ENCODE peak calls at places on chromosomes 4 and X, in nine cellular contexts. X is fibroblast of lung; M is upper lobe of right lung; C is heart right ventricle; E is heart left ventricle; J is CD8-positive, alpha-beta T cell; L is body of pancreas; R is tibial artery; G is HCT116. U is an unnamed sample.

GRCh38 chrX:19543951-19544359 is 28.6 kb upstream of the MAP3K15 start:
- DNase-seq in X (no peak), M (no peak), C (peak; percentile 11), E (no peak), J (no peak), L (no peak), R (no peak), G (no peak), U (no peak)

GRCh38 chrX:120036704-120037103 is 40.8 kb downstream of the RHOXF2B start:
- DNase-seq in X (no peak), M (no peak), C (no peak), E (no peak), J (no peak), L (no peak), R (no peak), G (no peak), U (no peak)

GRCh38 chrX:11437642-11438379 is 144.6 kb downstream of the AMELX start:
- DNase-seq in X (peak; percentile 75), M (peak; percentile 62), C (peak; percentile 29), E (no peak), J (no peak), L (peak; percentile 46), R (peak; percentile 74), G (no peak), U (no peak)

GRCh38 chrX:54358424-54359211 is 772 bp upstream of the WNK3 start:
- DNase-seq in X (peak; percentile 73), M (peak; percentile 75), C (peak; percentile 33), E (peak; percentile 71), J (peak; percentile 2), L (peak; percentile 52), R (peak; percentile 71), G (no peak), U (peak; percentile 18)

GRCh38 chrX:152632445-152633097 is 5.1 kb upstream of the GABRQ start:
- DNase-seq in X (peak; percentile 15), M (no peak), C (peak; percentile 13), E (no peak), J (no peak), L (peak; percentile 78), R (no peak), G (peak; percentile 16), U (no peak)

GRCh38 chrX:40877869-40878268 is 142.5 kb upstream of the MED14 start:
- DNase-seq in X (peak; percentile 15), M (no peak), C (no peak), E (no peak), J (no peak), L (no peak), R (no peak), G (peak; percentile 3), U (no peak)

GRCh38 chrX:40273356-40274050 is 175.7 kb upstream of the BCOR start:
- DNase-seq in X (peak; percentile 50), M (peak; percentile 60), C (peak; percentile 35), E (peak; percentile 64), J (no peak), L (no peak), R (no peak), G (no peak), U (no peak)

GRCh38 chr4:15809058-15809457 is 30.9 kb downstream of the CD38 start:
- DNase-seq in X (no peak), M (no peak), C (no peak), E (no peak), J (no peak), L (no peak), R (no peak), G (no peak), U (no peak)

GRCh38 chr4:105808459-105809041 is 86.7 kb upstream of the NPNT start:
- DNase-seq in X (peak; percentile 72), M (no peak), C (no peak), E (no peak), J (no peak), L (no peak), R (peak; percentile 63), G (peak; percentile 7), U (no peak)

GRCh38 chr4:124111411-124111810 is 601.1 kb downstream of the ANKRD50 start:
- DNase-seq in X (no peak), M (no peak), C (no peak), E (no peak), J (no peak), L (no peak), R (no peak), G (no peak), U (no peak)

GRCh38 chr4:88005086-88005485 is 2.3 kb upstream of the PKD2 start:
- DNase-seq in X (peak; percentile 38), M (no peak), C (peak; percentile 13), E (no peak), J (no peak), L (no peak), R (peak; percentile 74), G (no peak), U (no peak)

DNA sequence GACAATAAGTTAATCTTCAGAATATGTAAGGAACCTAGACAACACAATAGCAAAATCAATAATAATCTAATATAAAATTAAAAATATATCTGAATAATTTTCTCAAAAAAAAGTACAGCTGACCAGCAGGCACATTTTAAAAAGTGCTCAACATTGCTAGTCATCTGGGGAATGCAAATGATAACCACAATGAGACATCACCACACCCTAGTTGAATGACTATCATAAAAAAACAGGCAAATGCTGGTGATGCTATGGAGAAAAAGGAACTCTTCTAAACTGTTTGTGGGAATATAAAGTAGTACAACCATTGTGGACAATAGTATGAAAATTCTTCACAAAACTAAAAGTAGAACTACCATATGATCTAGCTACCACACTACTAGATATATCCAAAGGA is 956.9 kb upstream of the NDST4 start:
- DNase-seq in X (peak; percentile 20), M (no peak), C (no peak), E (no peak), J (no peak), L (no peak), R (no peak), G (no peak), U (no peak)
- TF ChIP-seq CTCF in X (no peak), M (no peak), C (no peak), E (no peak), J (no peak), L (no peak), R (no peak), G (no peak), U (no peak)

GRCh38 chr4:139559095-139559490 is 3.1 kb upstream of the SETD7 start:
- DNase-seq in X (no peak), M (no peak), C (no peak), E (no peak), J (no peak), L (peak; percentile 58), R (no peak), G (no peak), U (no peak)
- H3K27me3 ChIP-seq in X (peaks cover 22% of the 10 kb centered on the region), M (no peaks in the 10 kb centered on the region), C (no peaks in the 10 kb centered on the region), E (no peaks in the 10 kb centered on the region), J (no peaks in the 10 kb centered on the region), L (no peaks in the 10 kb centered on the region), R (no peaks in the 10 kb centered on the region), G (no peaks in the 10 kb centered on the region), U (no peaks in the 10 kb centered on the region)

GRCh38 chr4:8308144-8308543 is 38.6 kb downstream of the HTRA3 start:
- DNase-seq in X (no peak), M (peak; percentile 40), C (no peak), E (no peak), J (no peak), L (no peak), R (peak; percentile 39), G (no peak), U (no peak)

GRCh38 chr4:8307714-8308113 is 38.2 kb downstream of the HTRA3 start:
- DNase-seq in X (no peak), M (peak; percentile 50), C (no peak), E (no peak), J (no peak), L (no peak), R (peak; percentile 57), G (no peak), U (no peak)

GRCh38 chr4:8307126-8307525 is 37.6 kb downstream of the HTRA3 start:
- DNase-seq in X (no peak), M (peak; percentile 40), C (no peak), E (no peak), J (no peak), L (no peak), R (peak; percentile 60), G (no peak), U (peak; percentile 7)

GRCh38 chr4:8310306-8310705 is 40.8 kb downstream of the HTRA3 start:
- DNase-seq in X (no peak), M (peak; percentile 40), C (no peak), E (no peak), J (no peak), L (no peak), R (peak; percentile 33), G (no peak), U (no peak)

GRCh38 chr4:8308856-8309771 is 39.6 kb downstream of the HTRA3 start:
- DNase-seq in X (no peak), M (peak; percentile 67), C (peak; percentile 33), E (peak; percentile 81), J (no peak), L (peak; percentile 18), R (peak; percentile 86), G (no peak), U (no peak)
- TF ChIP-seq CTCF in X (peak; percentile 36), M (peak; percentile 19), C (no peak), E (peak; percentile 25), J (no peak), L (no peak), R (no peak), G (no peak), U (no peak)

GRCh38 chr4:41750158-41750623 is 1.7 kb upstream of the PHOX2B start:
- DNase-seq in X (no peak), M (no peak), C (no peak), E (no peak), J (no peak), L (no peak), R (no peak), G (no peak), U (no peak)

GRCh38 chr4:41752081-41752836 is 3.7 kb upstream of the PHOX2B start:
- DNase-seq in X (no peak), M (no peak), C (no peak), E (no peak), J (no peak), L (no peak), R (no peak), G (no peak), U (no peak)

GRCh38 chr4:41750624-41751324 is 2.2 kb upstream of the PHOX2B start:
- DNase-seq in X (no peak), M (no peak), C (no peak), E (no peak), J (no peak), L (no peak), R (no peak), G (no peak), U (no peak)

GRCh38 chr4:41749650-41750049 is 1.1 kb upstream of the PHOX2B start:
- DNase-seq in X (no peak), M (no peak), C (no peak), E (no peak), J (no peak), L (no peak), R (no peak), G (no peak), U (no peak)

DNA sequence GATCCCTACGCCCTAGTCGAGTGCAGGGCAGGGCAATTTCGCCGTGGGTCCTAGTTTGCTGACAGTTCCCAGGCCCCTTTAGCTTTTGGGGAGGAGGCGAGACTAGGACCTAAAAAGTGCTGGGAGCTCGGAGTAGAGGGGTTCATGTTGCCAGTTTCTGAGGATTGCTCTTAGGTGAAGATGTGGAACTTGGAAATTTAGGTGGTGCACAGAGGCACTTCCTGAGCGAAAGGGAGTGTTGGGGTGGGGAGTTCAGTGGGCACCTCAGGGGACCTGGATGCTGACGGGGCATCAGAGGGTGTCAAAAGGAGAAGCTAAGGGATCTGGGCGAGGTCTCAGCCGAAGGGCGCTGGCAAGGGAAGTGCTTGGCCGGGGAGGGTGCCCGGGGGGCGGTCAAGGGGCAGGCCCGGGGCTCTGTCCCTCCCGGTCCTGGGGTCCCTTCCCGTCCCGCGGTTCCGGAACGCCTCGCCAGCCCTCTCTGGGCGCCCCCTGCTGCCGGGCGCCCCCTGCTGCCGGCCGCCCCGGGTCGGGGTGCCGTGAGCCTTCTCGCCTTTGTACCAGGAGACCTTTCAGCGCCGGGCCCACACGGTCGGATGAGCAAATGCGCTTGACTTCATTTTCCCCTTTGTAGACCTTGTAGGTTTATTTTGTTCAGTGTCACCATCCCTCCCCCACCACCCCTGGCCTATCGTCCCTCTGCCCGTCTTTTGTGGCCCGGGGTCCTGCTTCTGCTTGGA is 3.0 kb upstream of the PHOX2B start:
- DNase-seq in X (no peak), M (no peak), C (no peak), E (no peak), J (no peak), L (no peak), R (no peak), G (no peak), U (no peak)
- H3K27me3 ChIP-seq in X (peaks cover 62% of the 10 kb centered on the region), M (peaks cover 99% of the 10 kb centered on the region), C (peaks cover 99% of the 10 kb centered on the region), E (peaks cover 90% of the 10 kb centered on the region), J (peaks cover 13% of the 10 kb centered on the region), L (no peaks in the 10 kb centered on the region), R (peaks cover 82% of the 10 kb centered on the region), G (peaks cover 53% of the 10 kb centered on the region), U (peaks cover 75% of the 10 kb centered on the region)